ENCODE peak calls at places on chromosomes 4 and X, in eight cellular contexts. One of them, this sample, is unnamed.

GRCh38 chr4:17260395-17260907 is 251.4 kb downstream of the QDPR start:
- DNase-seq in stimulated activated naive CD8-positive, alpha-beta T cell treated with anti-CD3 and anti-CD28 coated beads, Interleukin-15, amount 100 ng/mL, for 72 hours: no peak
- DNase-seq in LoVo: no peak
- DNase-seq in NCI-H1436: no peak
- DNase-seq in hippocampal formation: no peak
- DNase-seq in stimulated activated CD8-positive, alpha-beta memory T cell treated with anti-CD3 and anti-CD28 coated beads, Interleukin-2, amount 100 ng/mL, for 1 hour: no peak
- DNase-seq in naive B cell: no peak
- DNase-seq in activated T-helper 1 cell treated with anti-CD3 and anti-CD28 coated beads, Interleukin-12 subunit alpha, Interleukin-12 subunit beta, Interleukin-2, Interleukin-4 antibody, amounts not matched to agents 30 ng/mL and 10 ng/mL and 1 ng/mL, durations not matched to agents 14 hours and 24 hours and 36 hours: no peak
- DNase-seq in this sample: no peak

GRCh38 chr4:182496392-182496791 is 253.2 kb downstream of the TENM3 start:
- DNase-seq in stimulated activated naive CD8-positive, alpha-beta T cell treated with anti-CD3 and anti-CD28 coated beads, Interleukin-15, amount 100 ng/mL, for 72 hours: no peak
- DNase-seq in LoVo: no peak
- DNase-seq in NCI-H1436: no peak
- DNase-seq in hippocampal formation: no peak
- DNase-seq in stimulated activated CD8-positive, alpha-beta memory T cell treated with anti-CD3 and anti-CD28 coated beads, Interleukin-2, amount 100 ng/mL, for 1 hour: no peak
- DNase-seq in naive B cell: no peak
- DNase-seq in activated T-helper 1 cell treated with anti-CD3 and anti-CD28 coated beads, Interleukin-12 subunit alpha, Interleukin-12 subunit beta, Interleukin-2, Interleukin-4 antibody, amounts not matched to agents 30 ng/mL and 10 ng/mL and 1 ng/mL, durations not matched to agents 14 hours and 24 hours and 36 hours: no peak
- DNase-seq in this sample: no peak

GRCh38 chr4:45453258-45453841 is 670.5 kb downstream of the GABRG1 start:
- DNase-seq in stimulated activated naive CD8-positive, alpha-beta T cell treated with anti-CD3 and anti-CD28 coated beads, Interleukin-15, amount 100 ng/mL, for 72 hours: no peak
- DNase-seq in LoVo: peak; percentile 53
- DNase-seq in NCI-H1436: no peak
- DNase-seq in hippocampal formation: peak; percentile 74
- DNase-seq in stimulated activated CD8-positive, alpha-beta memory T cell treated with anti-CD3 and anti-CD28 coated beads, Interleukin-2, amount 100 ng/mL, for 1 hour: no peak
- DNase-seq in naive B cell: no peak
- DNase-seq in activated T-helper 1 cell treated with anti-CD3 and anti-CD28 coated beads, Interleukin-12 subunit alpha, Interleukin-12 subunit beta, Interleukin-2, Interleukin-4 antibody, amounts not matched to agents 30 ng/mL and 10 ng/mL and 1 ng/mL, durations not matched to agents 14 hours and 24 hours and 36 hours: no peak
- DNase-seq in this sample: no peak

GRCh38 chrX:108696690-108697089 is 39.7 kb downstream of the IRS4 start:
- DNase-seq in stimulated activated naive CD8-positive, alpha-beta T cell treated with anti-CD3 and anti-CD28 coated beads, Interleukin-15, amount 100 ng/mL, for 72 hours: no peak
- DNase-seq in LoVo: no peak
- DNase-seq in NCI-H1436: no peak
- DNase-seq in hippocampal formation: no peak
- DNase-seq in stimulated activated CD8-positive, alpha-beta memory T cell treated with anti-CD3 and anti-CD28 coated beads, Interleukin-2, amount 100 ng/mL, for 1 hour: no peak
- DNase-seq in naive B cell: no peak
- DNase-seq in activated T-helper 1 cell treated with anti-CD3 and anti-CD28 coated beads, Interleukin-12 subunit alpha, Interleukin-12 subunit beta, Interleukin-2, Interleukin-4 antibody, amounts not matched to agents 30 ng/mL and 10 ng/mL and 1 ng/mL, durations not matched to agents 14 hours and 24 hours and 36 hours: no peak
- DNase-seq in this sample: no peak

GRCh38 chrX:148501121-148502066 is 977 bp downstream of the AFF2 start:
- DNase-seq in stimulated activated naive CD8-positive, alpha-beta T cell treated with anti-CD3 and anti-CD28 coated beads, Interleukin-15, amount 100 ng/mL, for 72 hours: peak; percentile 8
- DNase-seq in LoVo: no peak
- DNase-seq in NCI-H1436: no peak
- DNase-seq in hippocampal formation: no peak
- DNase-seq in stimulated activated CD8-positive, alpha-beta memory T cell treated with anti-CD3 and anti-CD28 coated beads, Interleukin-2, amount 100 ng/mL, for 1 hour: no peak
- DNase-seq in naive B cell: peak; percentile 14
- DNase-seq in activated T-helper 1 cell treated with anti-CD3 and anti-CD28 coated beads, Interleukin-12 subunit alpha, Interleukin-12 subunit beta, Interleukin-2, Interleukin-4 antibody, amounts not matched to agents 30 ng/mL and 10 ng/mL and 1 ng/mL, durations not matched to agents 14 hours and 24 hours and 36 hours: no peak
- DNase-seq in this sample: peak; percentile 60

GRCh38 chrX:25523574-25523973 is 507.8 kb upstream of the ARX start:
- DNase-seq in stimulated activated naive CD8-positive, alpha-beta T cell treated with anti-CD3 and anti-CD28 coated beads, Interleukin-15, amount 100 ng/mL, for 72 hours: no peak
- DNase-seq in LoVo: peak; percentile 2
- DNase-seq in NCI-H1436: peak; percentile 0
- DNase-seq in hippocampal formation: peak; percentile 40
- DNase-seq in stimulated activated CD8-positive, alpha-beta memory T cell treated with anti-CD3 and anti-CD28 coated beads, Interleukin-2, amount 100 ng/mL, for 1 hour: no peak
- DNase-seq in naive B cell: no peak
- DNase-seq in activated T-helper 1 cell treated with anti-CD3 and anti-CD28 coated beads, Interleukin-12 subunit alpha, Interleukin-12 subunit beta, Interleukin-2, Interleukin-4 antibody, amounts not matched to agents 30 ng/mL and 10 ng/mL and 1 ng/mL, durations not matched to agents 14 hours and 24 hours and 36 hours: no peak
- DNase-seq in this sample: no peak

GRCh38 chrX:25976683-25977310 is 161.3 kb upstream of the MAGEB18 start:
- DNase-seq in stimulated activated naive CD8-positive, alpha-beta T cell treated with anti-CD3 and anti-CD28 coated beads, Interleukin-15, amount 100 ng/mL, for 72 hours: no peak
- DNase-seq in LoVo: no peak
- DNase-seq in NCI-H1436: no peak
- DNase-seq in hippocampal formation: no peak
- DNase-seq in stimulated activated CD8-positive, alpha-beta memory T cell treated with anti-CD3 and anti-CD28 coated beads, Interleukin-2, amount 100 ng/mL, for 1 hour: no peak
- DNase-seq in naive B cell: no peak
- DNase-seq in activated T-helper 1 cell treated with anti-CD3 and anti-CD28 coated beads, Interleukin-12 subunit alpha, Interleukin-12 subunit beta, Interleukin-2, Interleukin-4 antibody, amounts not matched to agents 30 ng/mL and 10 ng/mL and 1 ng/mL, durations not matched to agents 14 hours and 24 hours and 36 hours: no peak
- DNase-seq in this sample: no peak

GRCh38 chr4:71992571-71992970 is 39.2 kb upstream of the NPFFR2 start:
- DNase-seq in stimulated activated naive CD8-positive, alpha-beta T cell treated with anti-CD3 and anti-CD28 coated beads, Interleukin-15, amount 100 ng/mL, for 72 hours: no peak
- DNase-seq in LoVo: no peak
- DNase-seq in NCI-H1436: no peak
- DNase-seq in hippocampal formation: no peak
- DNase-seq in stimulated activated CD8-positive, alpha-beta memory T cell treated with anti-CD3 and anti-CD28 coated beads, Interleukin-2, amount 100 ng/mL, for 1 hour: no peak
- DNase-seq in naive B cell: no peak
- DNase-seq in activated T-helper 1 cell treated with anti-CD3 and anti-CD28 coated beads, Interleukin-12 subunit alpha, Interleukin-12 subunit beta, Interleukin-2, Interleukin-4 antibody, amounts not matched to agents 30 ng/mL and 10 ng/mL and 1 ng/mL, durations not matched to agents 14 hours and 24 hours and 36 hours: no peak
- DNase-seq in this sample: no peak

GRCh38 chr4:187908079-187908501 is 87.5 kb upstream of the ZFP42 start:
- DNase-seq in stimulated activated naive CD8-positive, alpha-beta T cell treated with anti-CD3 and anti-CD28 coated beads, Interleukin-15, amount 100 ng/mL, for 72 hours: no peak
- DNase-seq in LoVo: no peak
- DNase-seq in NCI-H1436: no peak
- DNase-seq in hippocampal formation: peak; percentile 8
- DNase-seq in stimulated activated CD8-positive, alpha-beta memory T cell treated with anti-CD3 and anti-CD28 coated beads, Interleukin-2, amount 100 ng/mL, for 1 hour: no peak
- DNase-seq in naive B cell: no peak
- DNase-seq in activated T-helper 1 cell treated with anti-CD3 and anti-CD28 coated beads, Interleukin-12 subunit alpha, Interleukin-12 subunit beta, Interleukin-2, Interleukin-4 antibody, amounts not matched to agents 30 ng/mL and 10 ng/mL and 1 ng/mL, durations not matched to agents 14 hours and 24 hours and 36 hours: no peak
- DNase-seq in this sample: no peak

GRCh38 chr4:60683953-60684352 is 516.2 kb upstream of the ADGRL3 start:
- DNase-seq in stimulated activated naive CD8-positive, alpha-beta T cell treated with anti-CD3 and anti-CD28 coated beads, Interleukin-15, amount 100 ng/mL, for 72 hours: no peak
- DNase-seq in LoVo: no peak
- DNase-seq in NCI-H1436: no peak
- DNase-seq in hippocampal formation: no peak
- DNase-seq in stimulated activated CD8-positive, alpha-beta memory T cell treated with anti-CD3 and anti-CD28 coated beads, Interleukin-2, amount 100 ng/mL, for 1 hour: no peak
- DNase-seq in naive B cell: no peak
- DNase-seq in activated T-helper 1 cell treated with anti-CD3 and anti-CD28 coated beads, Interleukin-12 subunit alpha, Interleukin-12 subunit beta, Interleukin-2, Interleukin-4 antibody, amounts not matched to agents 30 ng/mL and 10 ng/mL and 1 ng/mL, durations not matched to agents 14 hours and 24 hours and 36 hours: no peak
- DNase-seq in this sample: no peak

GRCh38 chr4:106266201-106266600 is 49.8 kb downstream of the TBCK start:
- DNase-seq in stimulated activated naive CD8-positive, alpha-beta T cell treated with anti-CD3 and anti-CD28 coated beads, Interleukin-15, amount 100 ng/mL, for 72 hours: no peak
- DNase-seq in LoVo: peak; percentile 38
- DNase-seq in NCI-H1436: no peak
- DNase-seq in hippocampal formation: peak; percentile 28
- DNase-seq in stimulated activated CD8-positive, alpha-beta memory T cell treated with anti-CD3 and anti-CD28 coated beads, Interleukin-2, amount 100 ng/mL, for 1 hour: no peak
- DNase-seq in naive B cell: no peak
- DNase-seq in activated T-helper 1 cell treated with anti-CD3 and anti-CD28 coated beads, Interleukin-12 subunit alpha, Interleukin-12 subunit beta, Interleukin-2, Interleukin-4 antibody, amounts not matched to agents 30 ng/mL and 10 ng/mL and 1 ng/mL, durations not matched to agents 14 hours and 24 hours and 36 hours: no peak
- DNase-seq in this sample: no peak

GRCh38 chr4:118032691-118033090 is 1.6 kb upstream of the NDST3 start:
- DNase-seq in stimulated activated naive CD8-positive, alpha-beta T cell treated with anti-CD3 and anti-CD28 coated beads, Interleukin-15, amount 100 ng/mL, for 72 hours: no peak
- DNase-seq in LoVo: no peak
- DNase-seq in NCI-H1436: no peak
- DNase-seq in hippocampal formation: no peak
- DNase-seq in stimulated activated CD8-positive, alpha-beta memory T cell treated with anti-CD3 and anti-CD28 coated beads, Interleukin-2, amount 100 ng/mL, for 1 hour: no peak
- DNase-seq in naive B cell: no peak
- DNase-seq in activated T-helper 1 cell treated with anti-CD3 and anti-CD28 coated beads, Interleukin-12 subunit alpha, Interleukin-12 subunit beta, Interleukin-2, Interleukin-4 antibody, amounts not matched to agents 30 ng/mL and 10 ng/mL and 1 ng/mL, durations not matched to agents 14 hours and 24 hours and 36 hours: no peak
- DNase-seq in this sample: no peak

GRCh38 chr4:3231431-3231980 is 17.5 kb upstream of the MSANTD1 start:
- DNase-seq in stimulated activated naive CD8-positive, alpha-beta T cell treated with anti-CD3 and anti-CD28 coated beads, Interleukin-15, amount 100 ng/mL, for 72 hours: no peak
- DNase-seq in LoVo: no peak
- DNase-seq in NCI-H1436: no peak
- DNase-seq in hippocampal formation: no peak
- DNase-seq in stimulated activated CD8-positive, alpha-beta memory T cell treated with anti-CD3 and anti-CD28 coated beads, Interleukin-2, amount 100 ng/mL, for 1 hour: no peak
- DNase-seq in naive B cell: no peak
- DNase-seq in activated T-helper 1 cell treated with anti-CD3 and anti-CD28 coated beads, Interleukin-12 subunit alpha, Interleukin-12 subunit beta, Interleukin-2, Interleukin-4 antibody, amounts not matched to agents 30 ng/mL and 10 ng/mL and 1 ng/mL, durations not matched to agents 14 hours and 24 hours and 36 hours: no peak
- DNase-seq in this sample: no peak

GRCh38 chr4:108170729-108171540 is 2.2 kb upstream of the LEF1 start:
- DNase-seq in stimulated activated naive CD8-positive, alpha-beta T cell treated with anti-CD3 and anti-CD28 coated beads, Interleukin-15, amount 100 ng/mL, for 72 hours: no peak
- DNase-seq in LoVo: no peak
- DNase-seq in NCI-H1436: no peak
- DNase-seq in hippocampal formation: no peak
- DNase-seq in stimulated activated CD8-positive, alpha-beta memory T cell treated with anti-CD3 and anti-CD28 coated beads, Interleukin-2, amount 100 ng/mL, for 1 hour: no peak
- DNase-seq in naive B cell: peak; percentile 14
- DNase-seq in activated T-helper 1 cell treated with anti-CD3 and anti-CD28 coated beads, Interleukin-12 subunit alpha, Interleukin-12 subunit beta, Interleukin-2, Interleukin-4 antibody, amounts not matched to agents 30 ng/mL and 10 ng/mL and 1 ng/mL, durations not matched to agents 14 hours and 24 hours and 36 hours: no peak
- DNase-seq in this sample: no peak

GRCh38 chr4:78764498-78764961 is 11.6 kb upstream of the BMP2K start:
- DNase-seq in stimulated activated naive CD8-positive, alpha-beta T cell treated with anti-CD3 and anti-CD28 coated beads, Interleukin-15, amount 100 ng/mL, for 72 hours: no peak
- DNase-seq in LoVo: no peak
- DNase-seq in NCI-H1436: no peak
- DNase-seq in hippocampal formation: no peak
- DNase-seq in stimulated activated CD8-positive, alpha-beta memory T cell treated with anti-CD3 and anti-CD28 coated beads, Interleukin-2, amount 100 ng/mL, for 1 hour: no peak
- DNase-seq in naive B cell: no peak
- DNase-seq in activated T-helper 1 cell treated with anti-CD3 and anti-CD28 coated beads, Interleukin-12 subunit alpha, Interleukin-12 subunit beta, Interleukin-2, Interleukin-4 antibody, amounts not matched to agents 30 ng/mL and 10 ng/mL and 1 ng/mL, durations not matched to agents 14 hours and 24 hours and 36 hours: no peak
- DNase-seq in this sample: no peak

GRCh38 chrX:107537815-107538214 is 88.4 kb downstream of the FRMPD3 start:
- DNase-seq in stimulated activated naive CD8-positive, alpha-beta T cell treated with anti-CD3 and anti-CD28 coated beads, Interleukin-15, amount 100 ng/mL, for 72 hours: peak; percentile 22
- DNase-seq in LoVo: no peak
- DNase-seq in NCI-H1436: peak; percentile 48
- DNase-seq in hippocampal formation: no peak
- DNase-seq in stimulated activated CD8-positive, alpha-beta memory T cell treated with anti-CD3 and anti-CD28 coated beads, Interleukin-2, amount 100 ng/mL, for 1 hour: no peak
- DNase-seq in naive B cell: peak; percentile 8
- DNase-seq in activated T-helper 1 cell treated with anti-CD3 and anti-CD28 coated beads, Interleukin-12 subunit alpha, Interleukin-12 subunit beta, Interleukin-2, Interleukin-4 antibody, amounts not matched to agents 30 ng/mL and 10 ng/mL and 1 ng/mL, durations not matched to agents 14 hours and 24 hours and 36 hours: peak; percentile 6
- DNase-seq in this sample: no peak

GRCh38 chr4:69800599-69800998 is 40.2 kb upstream of the SULT1B1 start:
- DNase-seq in stimulated activated naive CD8-positive, alpha-beta T cell treated with anti-CD3 and anti-CD28 coated beads, Interleukin-15, amount 100 ng/mL, for 72 hours: no peak
- DNase-seq in LoVo: no peak
- DNase-seq in NCI-H1436: no peak
- DNase-seq in hippocampal formation: no peak
- DNase-seq in stimulated activated CD8-positive, alpha-beta memory T cell treated with anti-CD3 and anti-CD28 coated beads, Interleukin-2, amount 100 ng/mL, for 1 hour: no peak
- DNase-seq in naive B cell: no peak
- DNase-seq in activated T-helper 1 cell treated with anti-CD3 and anti-CD28 coated beads, Interleukin-12 subunit alpha, Interleukin-12 subunit beta, Interleukin-2, Interleukin-4 antibody, amounts not matched to agents 30 ng/mL and 10 ng/mL and 1 ng/mL, durations not matched to agents 14 hours and 24 hours and 36 hours: no peak
- DNase-seq in this sample: no peak

GRCh38 chrX:141220342-141221008 is 21.8 kb downstream of the SPANXC start:
- DNase-seq in stimulated activated naive CD8-positive, alpha-beta T cell treated with anti-CD3 and anti-CD28 coated beads, Interleukin-15, amount 100 ng/mL, for 72 hours: no peak
- DNase-seq in LoVo: peak; percentile 21
- DNase-seq in NCI-H1436: no peak
- DNase-seq in hippocampal formation: no peak
- DNase-seq in stimulated activated CD8-positive, alpha-beta memory T cell treated with anti-CD3 and anti-CD28 coated beads, Interleukin-2, amount 100 ng/mL, for 1 hour: no peak
- DNase-seq in naive B cell: no peak
- DNase-seq in activated T-helper 1 cell treated with anti-CD3 and anti-CD28 coated beads, Interleukin-12 subunit alpha, Interleukin-12 subunit beta, Interleukin-2, Interleukin-4 antibody, amounts not matched to agents 30 ng/mL and 10 ng/mL and 1 ng/mL, durations not matched to agents 14 hours and 24 hours and 36 hours: no peak
- DNase-seq in this sample: no peak